ENCODE peak calls at places on chromosomes 4 and X, in four cellular contexts. J is IMR-90, P is H1, V is mesendoderm. F is an unnamed sample.

GRCh38 chr4:3252831-3253641 is 4.1 kb downstream of the MSANTD1 start:
- DNase-seq in J (no peak), P (no peak), V (no peak), F (peak)

GRCh38 chr4:126647756-126648396 is 984.9 kb upstream of the INTU start:
- DNase-seq in J (peak), P (no peak), V (no peak), F (no peak)

GRCh38 chr4:80538276-80538926 is 202.9 kb downstream of the CFAP299 start:
- DNase-seq in J (peak), P (no peak), V (no peak), F (no peak)

GRCh38 chr4:1980561-1981041 is 28.2 kb downstream of the NELFA start:
- DNase-seq in J (no peak), P (no peak), V (no peak), F (no peak)

GRCh38 chrX:16870861-16871584 is 861 bp upstream of the RBBP7 start:
- DNase-seq in J (no peak), P (peak), V (peak), F (peak)

GRCh38 chrX:17923546-17923945 is 62.4 kb upstream of the RAI2 start:
- DNase-seq in J (no peak), P (no peak), V (no peak), F (no peak)

GRCh38 chr4:98625399-98625798 is 33.0 kb downstream of the TSPAN5 start:
- DNase-seq in J (no peak), P (no peak), V (no peak), F (no peak)

GRCh38 chr4:3257125-3257690 is 8.2 kb downstream of the MSANTD1 start:
- DNase-seq in J (no peak), P (peak), V (no peak), F (no peak)

GRCh38 chr4:83231620-83232056 is 53.0 kb downstream of the COQ2 start:
- DNase-seq in J (no peak), P (no peak), V (no peak), F (no peak)

GRCh38 chr4:162010362-162010761 is 153.4 kb downstream of the FSTL5 start:
- DNase-seq in J (no peak), P (no peak), V (no peak), F (no peak)

GRCh38 chr4:182554736-182555135 is 311.5 kb downstream of the TENM3 start:
- DNase-seq in J (no peak), P (no peak), V (no peak), F (no peak)

GRCh38 chr4:123350191-123350544 is 46.4 kb upstream of the SPRY1 start:
- DNase-seq in J (no peak), P (no peak), V (peak), F (peak)

GRCh38 chr4:41185614-41186609 is 28.4 kb downstream of the APBB2 start:
- DNase-seq in J (peak), P (no peak), V (no peak), F (no peak)

GRCh38 chrX:77422886-77423648 is 24.1 kb upstream of the FGF16 start:
- DNase-seq in J (no peak), P (no peak), V (peak), F (peak)

GRCh38 chr4:69773443-69773842 is 13.0 kb upstream of the SULT1B1 start:
- DNase-seq in J (no peak), P (no peak), V (peak), F (no peak)

GRCh38 chr4:73984736-73985527 is 3.1 kb downstream of the PPBP start:
- DNase-seq in J (peak), P (no peak), V (no peak), F (peak)

GRCh38 chr4:121009578-121010338 is 62.6 kb downstream of the NDNF start:
- DNase-seq in J (no peak), P (no peak), V (no peak), F (no peak)

GRCh38 chrX:2500681-2501151 is at the start of the genes DHRSX and ZBED1:
- DNase-seq in J (no peak), P (peak), V (peak), F (no peak)

GRCh38 chr4:150211821-150212445 is 133.7 kb downstream of the DCLK2 start:
- DNase-seq in J (no peak), P (no peak), V (no peak), F (no peak)

GRCh38 chr4:113394730-113395530 is 345.5 kb downstream of the ANK2 start:
- DNase-seq in J (peak), P (no peak), V (peak), F (peak)

GRCh38 chr4:90181644-90182043 is 54.5 kb downstream of the CCSER1 start:
- DNase-seq in J (no peak), P (no peak), V (peak), F (no peak)

GRCh38 chrX:134529481-134529880 is 69.5 kb downstream of the HPRT1 start:
- DNase-seq in J (no peak), P (no peak), V (no peak), F (no peak)

GRCh38 chrX:46294234-46294633 is 251.0 kb downstream of the ZNF674 start:
- DNase-seq in J (no peak), P (no peak), V (no peak), F (no peak)

DNA sequence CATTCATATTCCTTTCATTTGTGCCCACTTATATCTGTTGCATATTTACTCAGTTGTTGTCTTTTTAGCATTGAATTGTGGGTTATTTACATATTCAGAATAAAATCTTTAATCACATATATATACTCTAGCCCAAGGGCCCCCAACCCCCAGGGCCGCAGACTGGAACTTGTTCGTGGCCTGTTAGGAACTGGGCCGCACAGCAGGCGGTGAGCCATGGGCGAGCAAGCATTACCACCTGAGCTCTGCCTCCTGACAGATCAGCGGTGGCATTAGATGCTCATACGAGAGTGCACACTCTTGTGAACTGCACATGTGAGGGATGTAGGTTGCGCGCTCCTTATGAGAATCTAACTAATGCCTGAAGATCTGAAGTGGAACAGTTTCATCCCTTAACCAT is 480.6 kb downstream of the KCTD8 start:
- DNase-seq in J (no peak), P (no peak), V (no peak), F (no peak)
- H3K56ac ChIP-seq in J (no peak), P (no peak), V (no peak), F (no peak)

GRCh38 chr4:65416875-65417274 is 253.4 kb downstream of the EPHA5 start:
- DNase-seq in J (no peak), P (no peak), V (peak), F (peak)

GRCh38 chr4:65422109-65422508 is 248.2 kb downstream of the EPHA5 start:
- DNase-seq in J (no peak), P (no peak), V (no peak), F (no peak)
- H3K56ac ChIP-seq in J (no peak), P (no peak), V (no peak), F (no peak)

DNA sequence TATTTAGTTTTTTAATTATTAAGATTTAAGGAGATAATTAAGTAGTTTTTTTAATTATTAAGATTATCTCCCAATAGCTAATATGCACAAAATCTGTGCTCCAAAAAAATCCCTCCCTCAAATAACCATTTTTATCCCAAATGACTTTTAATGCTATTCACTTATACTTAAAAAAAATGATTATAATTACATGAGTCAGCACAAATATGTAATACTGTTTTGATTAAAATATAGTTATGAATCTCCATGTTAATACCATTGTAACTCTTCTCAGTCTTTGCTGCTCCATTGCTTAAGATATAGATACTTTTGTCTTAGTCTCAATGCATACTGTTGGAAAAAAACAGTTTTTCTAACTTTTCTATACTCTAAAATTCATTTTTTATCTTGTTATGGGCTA is 1121.1 kb upstream of the ADGRL3 start:
- DNase-seq in J (no peak), P (no peak), V (no peak), F (no peak)
- H3K56ac ChIP-seq in J (no peak), P (no peak), V (no peak), F (no peak)

GRCh38 chr4:109156346-109156745 is 146.1 kb downstream of the COL25A1 start:
- DNase-seq in J (no peak), P (no peak), V (no peak), F (no peak)

GRCh38 chr4:109160494-109160893 is 142.0 kb downstream of the COL25A1 start:
- DNase-seq in J (no peak), P (no peak), V (no peak), F (no peak)

GRCh38 chr4:109157205-109157604 is 145.3 kb downstream of the COL25A1 start:
- DNase-seq in J (no peak), P (no peak), V (no peak), F (no peak)

GRCh38 chr4:109155112-109155511 is 147.3 kb downstream of the COL25A1 start:
- DNase-seq in J (no peak), P (no peak), V (no peak), F (no peak)

GRCh38 chr4:109155682-109156243 is 146.7 kb downstream of the COL25A1 start:
- DNase-seq in J (no peak), P (no peak), V (no peak), F (no peak)
- H3K56ac ChIP-seq in J (no peak), P (no peak), V (no peak), F (no peak)

DNA sequence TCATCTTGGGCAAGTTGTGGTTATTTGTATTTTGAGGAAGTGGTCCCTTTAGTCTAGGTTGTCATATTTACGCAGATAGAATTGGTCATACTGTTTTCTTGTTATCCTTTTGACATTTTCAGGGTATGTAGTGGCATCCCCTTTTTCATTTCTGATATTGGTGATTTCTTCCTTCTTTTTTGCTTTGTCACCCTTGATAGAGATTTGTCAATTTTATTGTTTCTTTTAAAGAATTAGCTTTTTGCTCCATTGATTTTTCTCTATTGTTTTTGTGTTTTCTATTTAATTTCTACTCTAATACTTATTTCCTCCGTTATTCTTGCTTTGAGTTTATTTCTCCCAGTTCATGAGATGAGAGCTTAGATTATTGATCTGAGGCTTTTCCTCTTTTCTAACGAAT is 87.7 kb downstream of the CPEB2 start:
- DNase-seq in J (no peak), P (no peak), V (no peak), F (no peak)
- H3K56ac ChIP-seq in J (no peak), P (no peak), V (no peak), F (no peak)

DNA sequence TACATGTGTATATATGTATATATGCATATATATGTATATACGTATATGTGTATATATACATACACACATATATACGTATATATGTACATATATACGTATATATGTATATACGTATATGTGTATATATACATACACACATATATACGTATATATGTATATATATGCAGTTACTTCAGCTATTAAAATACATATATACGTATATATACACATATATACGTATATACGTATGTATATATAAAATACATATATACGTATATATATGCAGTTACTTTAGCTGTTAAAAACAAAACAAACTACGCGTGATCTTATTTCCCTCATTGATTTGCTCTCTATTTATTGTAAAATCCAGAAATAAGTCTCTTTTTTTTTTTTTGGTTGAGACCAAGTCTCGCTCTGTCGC is 13.9 kb downstream of the TXK start:
- DNase-seq in J (no peak), P (no peak), V (no peak), F (no peak)
- H3K56ac ChIP-seq in J (no peak), P (no peak), V (no peak), F (no peak)

GRCh38 chrX:118350221-118350620 is 4.3 kb downstream of the WDR44 start:
- DNase-seq in J (peak), P (no peak), V (no peak), F (no peak)

GRCh38 chrX:118353081-118353850 is 7.4 kb downstream of the WDR44 start:
- DNase-seq in J (no peak), P (no peak), V (peak), F (no peak)

GRCh38 chrX:118355225-118355920 is 9.5 kb downstream of the WDR44 start:
- DNase-seq in J (no peak), P (no peak), V (no peak), F (no peak)

GRCh38 chrX:118350715-118351114 is 4.8 kb downstream of the WDR44 start:
- DNase-seq in J (no peak), P (no peak), V (no peak), F (no peak)

DNA sequence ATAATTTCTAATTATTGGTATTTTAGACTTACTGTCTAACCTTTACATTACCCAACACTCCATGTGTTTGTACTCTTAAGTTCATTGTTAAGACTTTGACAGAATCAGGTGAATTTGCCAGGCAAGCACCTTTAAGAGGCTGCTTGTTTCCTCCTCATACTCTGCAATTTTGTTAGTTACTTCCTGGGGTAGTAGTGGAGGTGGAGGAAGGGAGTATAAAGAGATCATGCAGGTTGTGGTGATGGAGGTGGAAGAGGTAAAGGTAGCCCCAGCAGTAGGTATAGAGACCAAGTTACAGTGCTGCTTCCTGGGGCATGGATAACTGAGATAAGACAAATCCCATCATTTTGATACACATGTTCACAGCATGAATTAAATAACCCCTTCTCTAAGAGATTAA is 6.7 kb downstream of the WDR44 start:
- DNase-seq in J (no peak), P (no peak), V (peak), F (no peak)
- H3K56ac ChIP-seq in J (no peak), P (no peak), V (no peak), F (no peak)

DNA sequence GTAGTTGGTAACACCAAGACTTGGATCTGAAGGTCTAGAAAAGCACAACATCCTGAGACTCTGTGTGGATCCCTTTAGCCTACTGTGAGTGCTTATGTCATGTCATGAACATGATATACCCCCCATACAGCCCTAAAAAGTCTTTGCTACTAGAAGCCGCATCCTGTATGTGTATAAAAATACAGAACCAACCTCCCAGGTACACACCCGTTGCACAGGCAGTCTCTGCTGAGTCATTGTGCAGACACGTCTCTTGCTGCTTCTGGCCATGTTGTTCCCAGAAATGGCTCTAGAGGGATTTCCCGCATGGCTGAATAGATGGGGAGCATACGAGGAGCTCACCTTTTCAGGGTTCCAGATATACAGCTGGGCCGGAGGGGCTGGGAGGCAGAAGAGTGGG is 93.3 kb downstream of the MAMLD1 start:
- DNase-seq in J (no peak), P (no peak), V (no peak), F (no peak)
- H3K56ac ChIP-seq in J (no peak), P (no peak), V (no peak), F (no peak)

GRCh38 chrX:153724252-153725038 is at the start of the genes ABCD1 and BCAP31:
- DNase-seq in J (peak), P (peak), V (peak), F (peak)

GRCh38 chrX:153725832-153726285 is 1.2 kb downstream of the ABCD1 start:
- DNase-seq in J (no peak), P (no peak), V (no peak), F (no peak)

GRCh38 chrX:153722704-153723350 is 1.4 kb downstream of the BCAP31 start:
- DNase-seq in J (no peak), P (no peak), V (no peak), F (no peak)

GRCh38 chrX:153725039-153725831 is 579 bp downstream of the ABCD1 start:
- DNase-seq in J (no peak), P (peak), V (peak), F (no peak)

DNA sequence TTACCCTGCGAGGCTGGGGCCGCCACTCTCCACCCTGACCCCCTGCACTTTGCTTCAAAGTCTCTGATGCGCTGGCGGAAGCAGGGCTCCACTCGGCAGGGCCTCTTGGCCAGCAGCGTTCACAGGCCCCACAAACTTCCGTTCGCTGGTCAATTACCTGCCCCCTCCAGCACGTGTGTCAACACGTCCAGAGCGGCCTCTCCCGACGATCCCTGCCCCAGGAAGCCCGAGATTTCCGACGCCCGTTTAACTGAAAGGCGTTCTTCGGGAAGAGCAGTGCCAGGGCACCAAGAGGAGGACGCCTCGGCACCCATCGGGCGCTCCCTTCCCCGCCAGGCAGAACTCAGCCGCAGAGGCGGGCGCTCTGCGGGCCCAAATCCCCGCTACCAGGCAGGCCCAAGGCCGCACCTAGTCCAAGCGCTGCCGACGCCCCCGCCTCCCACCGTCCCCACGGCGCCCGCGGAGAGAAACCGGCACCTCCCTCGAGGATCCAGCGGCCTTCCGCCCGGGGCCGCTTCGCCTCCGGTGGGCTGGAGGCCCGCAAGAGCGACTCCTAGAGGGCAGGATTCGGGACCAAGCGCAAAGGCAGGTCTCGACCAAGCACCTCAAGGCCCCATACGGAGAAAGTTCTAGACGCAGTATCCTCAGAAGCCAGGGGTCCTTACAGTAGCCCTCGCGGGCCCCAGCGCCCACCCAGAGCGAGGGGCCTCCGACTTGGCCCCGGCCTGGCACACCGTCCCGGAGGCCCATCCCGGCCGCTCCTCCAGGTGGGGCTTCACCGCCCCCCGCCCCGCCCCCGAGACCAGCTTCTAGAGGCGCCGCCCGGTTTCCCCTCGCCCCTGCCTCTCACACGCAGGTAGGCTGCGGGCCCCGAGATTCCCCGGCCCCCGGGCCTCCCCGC is 586 bp downstream of the BCAP31 start:
- DNase-seq in J (peak), P (peak), V (peak), F (peak)
- H3K56ac ChIP-seq in J (peak), P (peak), V (peak), F (no peak)

DNA sequence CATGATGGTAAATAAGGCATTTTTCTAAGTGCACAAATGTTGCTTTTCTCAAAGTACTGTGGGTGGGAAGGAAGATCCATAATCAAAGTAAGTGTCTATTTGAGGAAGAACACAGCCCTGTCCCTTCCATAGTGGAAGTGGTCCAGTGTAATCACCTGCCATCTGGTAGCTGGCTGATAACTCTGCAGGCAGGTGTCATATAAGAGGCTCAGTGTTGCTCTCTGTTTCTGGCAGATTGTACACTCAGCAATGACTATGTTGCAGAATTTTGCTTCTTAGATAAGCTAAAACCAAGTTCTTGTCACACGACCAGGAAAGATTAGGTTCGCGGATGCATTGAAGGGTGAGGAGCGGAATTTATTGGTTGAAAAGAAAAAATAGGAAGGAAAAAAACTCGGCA is 20.9 kb downstream of the SAGE1 start:
- DNase-seq in J (no peak), P (no peak), V (no peak), F (no peak)
- H3K56ac ChIP-seq in J (no peak), P (no peak), V (no peak), F (no peak)